ENCODE peak calls at places on chromosomes 7 and 10, in seven cellular contexts. N, R, D, Y, K, T and A are unnamed samples.

GRCh38 chr7:2017483-2017891 is 215.3 kb downstream of the MAD1L1 start:
- DNase-seq in R (peak), N (no peak), K (no peak), D (no peak), T (no peak), Y (no peak), A (no peak)

GRCh38 chr7:108430664-108431063 is 25.6 kb downstream of the NRCAM start:
- DNase-seq in T (no peak), Y (no peak), K (no peak), D (no peak), N (no peak), R (no peak), A (no peak)

GRCh38 chr7:44801890-44802289 is 5.4 kb downstream of the PPIA start:
- DNase-seq in K (peak), T (no peak), Y (peak), N (no peak), R (no peak), D (no peak), A (no peak)

GRCh38 chr7:54783952-54784351 is 24.9 kb upstream of the SEC61G start:
- DNase-seq in Y (no peak), N (no peak), R (no peak), D (no peak), T (no peak), K (no peak), A (no peak)

GRCh38 chr10:7119325-7120015 is 291.4 kb downstream of the SFMBT2 start:
- DNase-seq in Y (peak), K (no peak), D (no peak), R (no peak), T (no peak), N (no peak), A (no peak)

GRCh38 chr7:41256186-41256945 is 446.5 kb downstream of the INHBA start:
- DNase-seq in T (no peak), R (no peak), D (no peak), K (peak), Y (no peak), N (no peak), A (no peak)

GRCh38 chr7:93108003-93108402 is 9.8 kb downstream of the SAMD9 start:
- DNase-seq in K (no peak), T (no peak), R (no peak), Y (no peak), D (no peak), N (no peak), A (no peak)

GRCh38 chr10:84184517-84184916 is 9.8 kb upstream of the CDHR1 start:
- DNase-seq in K (no peak), D (no peak), N (no peak), T (no peak), Y (no peak), R (no peak), A (no peak)

GRCh38 chr7:151085691-151086620 is at the start of gene AGAP3:
- DNase-seq in N (peak), R (peak), K (peak), D (peak), T (peak), Y (peak), A (peak)

GRCh38 chr10:15824498-15824897 is 35.8 kb downstream of the MINDY3 start:
- DNase-seq in Y (peak), T (no peak), K (peak), D (no peak), R (no peak), N (no peak), A (no peak)

GRCh38 chr7:128863433-128863989 is 855 bp downstream of the ATP6V1F start:
- DNase-seq in D (peak), R (peak), Y (peak), N (peak), T (no peak), K (peak), A (no peak)

GRCh38 chr10:92993671-92994304 is 66.8 kb upstream of the CYP26C1 start:
- DNase-seq in T (no peak), D (no peak), N (no peak), R (no peak), K (no peak), Y (no peak), A (no peak)

GRCh38 chr10:30368065-30368718 is 19.1 kb upstream of the MTPAP start:
- DNase-seq in K (no peak), D (peak), N (peak), Y (peak), R (no peak), T (no peak), A (peak)

GRCh38 chr7:76303829-76304505 is 1.5 kb downstream of the HSPB1 start:
- DNase-seq in N (no peak), Y (no peak), D (no peak), K (peak), R (no peak), T (no peak), A (no peak)

GRCh38 chr10:22597142-22597541 is 117.2 kb downstream of the PIP4K2A start:
- DNase-seq in K (peak), Y (peak), T (no peak), D (no peak), N (peak), R (no peak), A (no peak)

GRCh38 chr10:29522038-29522855 is 112.5 kb downstream of the SVIL start:
- DNase-seq in K (no peak), R (no peak), N (no peak), T (no peak), D (no peak), Y (no peak), A (no peak)

GRCh38 chr10:100522945-100523344 is 3.3 kb upstream of the SEC31B start:
- DNase-seq in N (no peak), D (no peak), R (no peak), K (peak), Y (no peak), T (no peak), A (no peak)

GRCh38 chr10:132322621-132323048 is 9.4 kb upstream of the LRRC27 start:
- DNase-seq in R (no peak), Y (peak), K (peak), D (no peak), T (no peak), N (no peak), A (no peak)

GRCh38 chr7:2595258-2595860 is 36.4 kb upstream of the TTYH3 start:
- DNase-seq in D (no peak), T (no peak), Y (no peak), K (no peak), N (no peak), R (no peak), A (no peak)

GRCh38 chr7:157177333-157177993 is 38.7 kb downstream of the UBE3C start:
- DNase-seq in T (no peak), N (no peak), K (no peak), Y (no peak), D (no peak), R (no peak), A (no peak)

GRCh38 chr10:123241391-123242141 is 87.4 kb downstream of the BUB3 start:
- DNase-seq in T (no peak), D (no peak), K (no peak), R (no peak), Y (peak), N (no peak), A (no peak)

GRCh38 chr10:69864321-69864720 is 62.6 kb downstream of the COL13A1 start:
- DNase-seq in R (no peak), N (no peak), D (no peak), Y (peak), K (peak), T (no peak), A (no peak)

GRCh38 chr10:131163444-131163843 is 148.1 kb downstream of the TCERG1L start:
- DNase-seq in D (no peak), T (no peak), R (no peak), K (no peak), Y (no peak), N (no peak), A (no peak)

GRCh38 chr10:71390435-71390820 is 6.3 kb upstream of the CDH23 start:
- DNase-seq in N (peak), Y (no peak), T (peak), R (no peak), K (no peak), D (peak), A (no peak)

GRCh38 chr10:122267849-122268737 is 3.0 kb upstream of the BTBD16 start:
- DNase-seq in Y (peak), T (no peak), R (no peak), D (peak), N (peak), K (peak), A (no peak)

GRCh38 chr7:45053401-45053800 is 35.4 kb downstream of the NACAD start:
- DNase-seq in T (no peak), K (no peak), R (no peak), D (no peak), N (no peak), Y (no peak), A (no peak)

GRCh38 chr10:649798-650690 is 39.4 kb downstream of the DIP2C start:
- DNase-seq in N (peak), Y (no peak), K (no peak), T (no peak), R (no peak), D (peak), A (peak)

GRCh38 chr7:26988975-26989374 is 106.8 kb downstream of the HOXA1 start:
- DNase-seq in N (no peak), Y (no peak), R (no peak), T (no peak), K (no peak), D (no peak), A (no peak)

GRCh38 chr7:88835147-88835728 is 39.7 kb upstream of the TEX47 start:
- DNase-seq in T (no peak), R (peak), N (no peak), D (no peak), Y (peak), K (peak), A (no peak)

GRCh38 chr10:79331226-79331625 is 16.0 kb upstream of the PPIF start:
- DNase-seq in Y (no peak), D (no peak), N (no peak), R (no peak), K (no peak), T (no peak), A (no peak)

GRCh38 chr7:147861945-147862344 is 728.6 kb upstream of the C7orf33 start:
- DNase-seq in K (no peak), N (no peak), D (no peak), R (no peak), Y (no peak), T (no peak), A (no peak)

GRCh38 chr10:43137971-43138756 is at the start of gene CSGALNACT2:
- DNase-seq in N (peak), T (no peak), K (peak), D (peak), Y (peak), R (peak), A (peak)

GRCh38 chr10:132919374-132920100 is 22.8 kb downstream of the CFAP46 start:
- DNase-seq in Y (no peak), T (no peak), D (no peak), K (no peak), N (no peak), R (no peak), A (no peak)

GRCh38 chr7:142384508-142384922 is 126.7 kb upstream of the PRSS58 start:
- DNase-seq in K (peak), Y (peak), T (no peak), R (no peak), D (no peak), N (no peak), A (no peak)

GRCh38 chr7:527723-528122 is 8.1 kb upstream of the PDGFA start:
- DNase-seq in R (no peak), K (no peak), T (no peak), N (no peak), Y (no peak), D (no peak), A (no peak)